ENCODE peak calls at places on chromosomes 16 and 17, in six cellular contexts. One of them, this sample, is unnamed.

GRCh38 chr17:37463039-37463438 is 26.7 kb upstream of the DUSP14 start:
- DNase-seq in BE2C: no peak
- DNase-seq in AG10803: no peak
- DNase-seq in bronchial epithelial cell: no peak
- DNase-seq in PC-3: no peak
- DNase-seq in CD8-positive, alpha-beta memory T cell: no peak
- DNase-seq in this sample: no peak

GRCh38 chr16:12027091-12027490 is 50.6 kb downstream of the SNX29 start:
- DNase-seq in bronchial epithelial cell: peak; percentile 88
- DNase-seq in PC-3: peak; percentile 81
- DNase-seq in AG10803: no peak
- DNase-seq in CD8-positive, alpha-beta memory T cell: no peak
- DNase-seq in BE2C: no peak
- DNase-seq in this sample: peak; percentile 93

GRCh38 chr17:1646199-1646875 is 805 bp upstream of the SCARF1 start:
- DNase-seq in AG10803: no peak
- DNase-seq in PC-3: no peak
- DNase-seq in CD8-positive, alpha-beta memory T cell: no peak
- DNase-seq in bronchial epithelial cell: no peak
- DNase-seq in BE2C: no peak
- DNase-seq in this sample: no peak

GRCh38 chr16:12405083-12405482 is 398.6 kb downstream of the CPPED1 start:
- DNase-seq in CD8-positive, alpha-beta memory T cell: no peak
- DNase-seq in AG10803: no peak
- DNase-seq in PC-3: no peak
- DNase-seq in bronchial epithelial cell: no peak
- DNase-seq in BE2C: no peak
- DNase-seq in this sample: no peak

GRCh38 chr17:12231027-12231682 is 210.5 kb downstream of the MAP2K4 start:
- DNase-seq in AG10803: peak; percentile 40
- DNase-seq in BE2C: no peak
- DNase-seq in PC-3: peak; percentile 11
- DNase-seq in bronchial epithelial cell: peak; percentile 34
- DNase-seq in CD8-positive, alpha-beta memory T cell: no peak
- DNase-seq in this sample: peak; percentile 1

GRCh38 chr16:77336637-77337036 is 98.2 kb downstream of the ADAMTS18 start:
- DNase-seq in AG10803: no peak
- DNase-seq in CD8-positive, alpha-beta memory T cell: no peak
- DNase-seq in PC-3: no peak
- DNase-seq in bronchial epithelial cell: no peak
- DNase-seq in BE2C: no peak
- DNase-seq in this sample: no peak

GRCh38 chr16:57044931-57045693 is 47.3 kb upstream of the CPNE2 start:
- DNase-seq in PC-3: no peak
- DNase-seq in CD8-positive, alpha-beta memory T cell: no peak
- DNase-seq in BE2C: no peak
- DNase-seq in AG10803: no peak
- DNase-seq in bronchial epithelial cell: no peak
- DNase-seq in this sample: no peak

GRCh38 chr17:41777157-41777578 is 9.3 kb downstream of the JUP start:
- DNase-seq in CD8-positive, alpha-beta memory T cell: no peak
- DNase-seq in BE2C: peak; percentile 81
- DNase-seq in AG10803: peak; percentile 20
- DNase-seq in bronchial epithelial cell: no peak
- DNase-seq in PC-3: no peak
- DNase-seq in this sample: no peak

GRCh38 chr17:46072998-46073397 is 73.9 kb downstream of the STH start:
- DNase-seq in CD8-positive, alpha-beta memory T cell: no peak
- DNase-seq in bronchial epithelial cell: no peak
- DNase-seq in BE2C: no peak
- DNase-seq in AG10803: peak; percentile 92
- DNase-seq in PC-3: peak; percentile 60
- DNase-seq in this sample: no peak

GRCh38 chr16:53827741-53828140 is 123.8 kb downstream of the FTO start:
- DNase-seq in AG10803: no peak
- DNase-seq in PC-3: no peak
- DNase-seq in bronchial epithelial cell: no peak
- DNase-seq in BE2C: no peak
- DNase-seq in CD8-positive, alpha-beta memory T cell: no peak
- DNase-seq in this sample: peak; percentile 69

GRCh38 chr17:27318633-27319032 is 24.7 kb downstream of the WSB1 start:
- DNase-seq in CD8-positive, alpha-beta memory T cell: no peak
- DNase-seq in AG10803: no peak
- DNase-seq in bronchial epithelial cell: no peak
- DNase-seq in BE2C: no peak
- DNase-seq in PC-3: no peak
- DNase-seq in this sample: no peak

GRCh38 chr16:74279805-74280204 is 16.8 kb upstream of the PSMD7 start:
- DNase-seq in PC-3: no peak
- DNase-seq in BE2C: no peak
- DNase-seq in CD8-positive, alpha-beta memory T cell: no peak
- DNase-seq in AG10803: no peak
- DNase-seq in bronchial epithelial cell: no peak
- DNase-seq in this sample: no peak

GRCh38 chr16:81633680-81634379 is 145.3 kb upstream of the PLCG2 start:
- DNase-seq in BE2C: no peak
- DNase-seq in CD8-positive, alpha-beta memory T cell: no peak
- DNase-seq in bronchial epithelial cell: no peak
- DNase-seq in PC-3: no peak
- DNase-seq in AG10803: no peak
- DNase-seq in this sample: no peak

GRCh38 chr16:49095539-49095938 is 186.1 kb downstream of the CBLN1 start:
- DNase-seq in bronchial epithelial cell: no peak
- DNase-seq in AG10803: no peak
- DNase-seq in BE2C: no peak
- DNase-seq in CD8-positive, alpha-beta memory T cell: no peak
- DNase-seq in PC-3: no peak
- DNase-seq in this sample: no peak

GRCh38 chr16:15765880-15766279 is 90.9 kb downstream of the MYH11 start:
- DNase-seq in PC-3: peak; percentile 62
- DNase-seq in bronchial epithelial cell: peak; percentile 33
- DNase-seq in BE2C: peak; percentile 79
- DNase-seq in AG10803: peak; percentile 48
- DNase-seq in CD8-positive, alpha-beta memory T cell: no peak
- DNase-seq in this sample: peak; percentile 24

GRCh38 chr16:27450836-27451341 is 48.9 kb downstream of the IL21R start:
- DNase-seq in bronchial epithelial cell: no peak
- DNase-seq in CD8-positive, alpha-beta memory T cell: peak; percentile 38
- DNase-seq in BE2C: no peak
- DNase-seq in AG10803: no peak
- DNase-seq in PC-3: no peak
- DNase-seq in this sample: no peak

GRCh38 chr17:81683208-81683583 is 401 bp downstream of the ARL16 start:
- DNase-seq in CD8-positive, alpha-beta memory T cell: no peak
- DNase-seq in PC-3: no peak
- DNase-seq in bronchial epithelial cell: no peak
- DNase-seq in BE2C: no peak
- DNase-seq in AG10803: no peak
- DNase-seq in this sample: no peak

GRCh38 chr17:79027925-79028491 is 4.0 kb downstream of the C1QTNF1 start:
- DNase-seq in CD8-positive, alpha-beta memory T cell: no peak
- DNase-seq in PC-3: no peak
- DNase-seq in BE2C: peak; percentile 56
- DNase-seq in AG10803: peak; percentile 49
- DNase-seq in bronchial epithelial cell: no peak
- DNase-seq in this sample: no peak

GRCh38 chr17:45149037-45149668 is 878 bp downstream of the HEXIM1 start:
- DNase-seq in PC-3: peak; percentile 91
- DNase-seq in bronchial epithelial cell: peak; percentile 67
- DNase-seq in AG10803: peak; percentile 77
- DNase-seq in CD8-positive, alpha-beta memory T cell: peak; percentile 62
- DNase-seq in BE2C: peak; percentile 96
- DNase-seq in this sample: peak; percentile 73

GRCh38 chr17:7897090-7897489 is 8.5 kb downstream of the CHD3 start:
- DNase-seq in BE2C: no peak
- DNase-seq in PC-3: peak; percentile 37
- DNase-seq in CD8-positive, alpha-beta memory T cell: no peak
- DNase-seq in AG10803: no peak
- DNase-seq in bronchial epithelial cell: no peak
- DNase-seq in this sample: no peak

GRCh38 chr17:73980517-73980916 is 223.0 kb upstream of the RPL38 start:
- DNase-seq in PC-3: no peak
- DNase-seq in CD8-positive, alpha-beta memory T cell: no peak
- DNase-seq in bronchial epithelial cell: no peak
- DNase-seq in AG10803: no peak
- DNase-seq in BE2C: no peak
- DNase-seq in this sample: no peak

GRCh38 chr17:47882247-47882646 is 13.8 kb upstream of the SP2 start:
- DNase-seq in AG10803: peak; percentile 76
- DNase-seq in CD8-positive, alpha-beta memory T cell: no peak
- DNase-seq in BE2C: no peak
- DNase-seq in bronchial epithelial cell: no peak
- DNase-seq in PC-3: peak; percentile 16
- DNase-seq in this sample: peak; percentile 59

GRCh38 chr16:90077240-90077756 is at the start of gene PRDM7:
- DNase-seq in BE2C: peak; percentile 99
- DNase-seq in bronchial epithelial cell: peak; percentile 93
- DNase-seq in AG10803: peak; percentile 93
- DNase-seq in CD8-positive, alpha-beta memory T cell: peak; percentile 91
- DNase-seq in PC-3: peak; percentile 93
- DNase-seq in this sample: peak; percentile 96

GRCh38 chr16:84952335-84953050 is 58.8 kb downstream of the ZDHHC7 start:
- DNase-seq in CD8-positive, alpha-beta memory T cell: peak; percentile 58
- DNase-seq in PC-3: peak; percentile 85
- DNase-seq in AG10803: peak; percentile 78
- DNase-seq in bronchial epithelial cell: peak; percentile 71
- DNase-seq in BE2C: peak; percentile 85
- DNase-seq in this sample: peak; percentile 55

GRCh38 chr17:8375738-8376259 is 705 bp downstream of the KRABD2 start:
- DNase-seq in PC-3: no peak
- DNase-seq in CD8-positive, alpha-beta memory T cell: no peak
- DNase-seq in AG10803: no peak
- DNase-seq in bronchial epithelial cell: peak; percentile 44
- DNase-seq in BE2C: no peak
- DNase-seq in this sample: peak; percentile 23

GRCh38 chr16:47571049-47571448 is 109.9 kb downstream of the PHKB start:
- DNase-seq in bronchial epithelial cell: no peak
- DNase-seq in AG10803: no peak
- DNase-seq in CD8-positive, alpha-beta memory T cell: no peak
- DNase-seq in BE2C: no peak
- DNase-seq in PC-3: no peak
- DNase-seq in this sample: no peak

GRCh38 chr16:89922477-89922883 is 662 bp upstream of the TUBB3 start:
- DNase-seq in PC-3: peak; percentile 84
- DNase-seq in BE2C: peak; percentile 95
- DNase-seq in CD8-positive, alpha-beta memory T cell: no peak
- DNase-seq in bronchial epithelial cell: peak; percentile 76
- DNase-seq in AG10803: peak; percentile 90
- DNase-seq in this sample: peak; percentile 78

GRCh38 chr16:87177627-87178026 is 139.6 kb downstream of the C16orf95 start:
- DNase-seq in PC-3: no peak
- DNase-seq in CD8-positive, alpha-beta memory T cell: no peak
- DNase-seq in BE2C: no peak
- DNase-seq in AG10803: no peak
- DNase-seq in bronchial epithelial cell: no peak
- DNase-seq in this sample: no peak
- H3K4me3 ChIP-seq in PC-3: no peak overlapping the region
- H3K4me3 ChIP-seq in CD8-positive, alpha-beta memory T cell: no peak overlapping the region
- H3K4me3 ChIP-seq in BE2C: no peak overlapping the region
- H3K4me3 ChIP-seq in AG10803: no peak overlapping the region
- H3K4me3 ChIP-seq in bronchial epithelial cell: no peak overlapping the region
- H3K4me3 ChIP-seq in this sample: no peak overlapping the region

DNA sequence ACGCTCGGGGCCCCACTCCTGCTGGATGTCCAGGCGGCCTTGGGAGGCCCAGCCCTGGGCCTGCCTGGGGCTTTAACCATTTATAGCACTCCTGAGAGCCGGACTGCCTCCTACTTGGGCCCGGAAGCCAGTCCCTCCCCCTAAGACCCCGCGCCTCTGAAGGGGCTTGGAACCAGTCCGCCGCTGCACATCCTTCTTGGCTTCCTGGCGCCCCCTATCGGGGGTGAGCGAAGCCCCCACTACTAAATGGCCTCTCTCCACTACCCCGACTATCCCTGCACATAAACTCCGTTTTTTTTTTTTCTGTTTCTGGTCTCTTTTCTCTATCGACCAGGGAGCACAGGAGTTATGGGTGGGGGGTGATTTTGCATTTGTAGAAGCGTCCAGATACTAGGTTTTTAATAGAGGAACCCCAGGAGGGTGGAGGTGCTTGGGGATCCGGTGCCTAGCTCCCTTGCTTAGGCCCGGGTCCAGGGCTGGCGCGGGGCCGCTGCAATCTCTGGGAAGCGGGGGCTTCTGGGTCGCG is 633 bp upstream of the NOL3 start:
- DNase-seq in PC-3: no peak
- DNase-seq in BE2C: peak; percentile 83
- DNase-seq in AG10803: no peak
- DNase-seq in CD8-positive, alpha-beta memory T cell: peak; percentile 31
- DNase-seq in bronchial epithelial cell: no peak
- DNase-seq in this sample: no peak
- H3K4me3 ChIP-seq in PC-3: peak overlapping the region; percentile 68
- H3K4me3 ChIP-seq in BE2C: peak overlapping the region; percentile 58
- H3K4me3 ChIP-seq in AG10803: peak overlapping the region; percentile 65
- H3K4me3 ChIP-seq in CD8-positive, alpha-beta memory T cell: peak overlapping the region; percentile 37
- H3K4me3 ChIP-seq in bronchial epithelial cell: peak overlapping the region; percentile 43
- H3K4me3 ChIP-seq in this sample: peak overlapping the region; percentile 25

DNA sequence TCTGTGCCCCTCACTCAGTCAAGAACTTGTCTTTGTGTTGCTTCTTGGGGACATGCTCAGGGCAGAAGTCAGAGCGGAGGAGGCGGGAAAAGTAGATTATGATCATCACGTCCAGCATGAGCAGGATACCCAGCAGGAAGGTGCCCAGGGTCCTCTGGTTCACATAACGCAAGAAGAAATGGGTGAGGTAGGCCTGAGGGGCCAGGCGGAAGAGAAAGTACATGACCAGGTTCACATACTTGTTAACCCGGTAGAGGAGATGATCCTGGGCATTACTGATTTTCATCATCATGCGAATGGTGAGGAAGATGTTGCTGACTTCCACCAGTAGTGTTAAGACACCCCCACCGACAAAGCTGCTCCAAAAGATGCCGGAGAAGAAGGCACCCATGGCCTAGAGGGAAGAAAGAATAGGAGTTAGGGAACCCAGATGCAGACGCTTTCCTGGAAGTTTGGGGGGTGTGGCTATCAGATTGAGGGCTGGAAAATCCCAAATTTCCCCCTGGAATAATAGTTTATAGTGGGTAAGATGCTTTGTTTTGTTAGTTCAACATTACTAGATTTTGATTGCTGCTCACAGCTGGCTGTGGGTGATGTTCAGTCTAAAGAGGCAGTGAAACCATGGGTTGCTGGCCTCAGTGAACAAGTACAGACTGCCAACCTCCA is 1.4 kb downstream of the TLCD1 start:
- DNase-seq in AG10803: no peak
- DNase-seq in bronchial epithelial cell: no peak
- DNase-seq in CD8-positive, alpha-beta memory T cell: no peak
- DNase-seq in BE2C: no peak
- DNase-seq in PC-3: no peak
- DNase-seq in this sample: no peak
- H3K4me3 ChIP-seq in AG10803: peak overlapping the region; percentile 80
- H3K4me3 ChIP-seq in bronchial epithelial cell: peak overlapping the region; percentile 72
- H3K4me3 ChIP-seq in CD8-positive, alpha-beta memory T cell: no peak overlapping the region
- H3K4me3 ChIP-seq in BE2C: peak overlapping the region; percentile 64
- H3K4me3 ChIP-seq in PC-3: peak overlapping the region; percentile 60
- H3K4me3 ChIP-seq in this sample: peak overlapping the region; percentile 31

DNA sequence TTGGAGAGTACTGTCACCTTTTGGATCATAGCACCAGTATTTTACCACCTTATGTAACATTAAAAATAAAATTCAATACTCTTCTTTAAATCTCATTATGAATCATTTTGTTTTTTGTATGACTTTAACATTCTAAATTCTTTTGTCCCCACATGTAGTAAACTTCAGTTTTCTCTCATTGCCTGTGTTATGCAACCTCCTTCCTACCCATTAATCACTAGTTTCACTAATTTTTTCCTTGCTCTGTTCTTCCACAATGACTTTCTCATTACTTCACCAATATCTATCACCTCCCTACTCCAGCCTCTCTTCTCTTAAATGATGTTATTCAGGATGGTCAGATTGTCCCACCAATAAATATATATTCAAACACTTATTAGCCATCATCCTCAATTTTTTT is 68.7 kb downstream of the TTC19 start:
- DNase-seq in AG10803: peak; percentile 35
- DNase-seq in bronchial epithelial cell: no peak
- DNase-seq in BE2C: no peak
- DNase-seq in PC-3: no peak
- DNase-seq in CD8-positive, alpha-beta memory T cell: no peak
- DNase-seq in this sample: no peak
- H3K4me3 ChIP-seq in AG10803: no peak overlapping the region
- H3K4me3 ChIP-seq in bronchial epithelial cell: no peak overlapping the region
- H3K4me3 ChIP-seq in BE2C: no peak overlapping the region
- H3K4me3 ChIP-seq in PC-3: no peak overlapping the region
- H3K4me3 ChIP-seq in CD8-positive, alpha-beta memory T cell: no peak overlapping the region
- H3K4me3 ChIP-seq in this sample: no peak overlapping the region

This sample was measured in mammary epithelial cell.